ENCODE peak calls at places on chromosome 12, in nine cellular contexts. R is aorta, Q is left lung, E is psoas muscle, U is AG04450, I is DND-41, M is transverse colon, G is brain microvascular endothelial cell, D is A549. Z is an unnamed sample.
A peak's percentile ranks its signal among the peaks of the same experiment; 100 is the strongest.

GRCh38 chr12:116610971-116611541 is 51.9 kb downstream of the MAP1LC3B2 start:
- DNase-seq in R (peak; percentile 62), Q (no peak), E (no peak), U (no peak), I (no peak), M (no peak), G (no peak), D (no peak), Z (no peak)

GRCh38 chr12:117857632-117858274 is 111.0 kb downstream of the KSR2 start:
- DNase-seq in R (no peak), Q (no peak), E (no peak), U (no peak), I (peak; percentile 64), M (peak; percentile 45), G (peak; percentile 40), D (peak; percentile 70), Z (peak; percentile 41)

GRCh38 chr12:115135800-115136211 is 451.8 kb upstream of the TBX3 start:
- DNase-seq in R (no peak), Q (peak; percentile 32), E (peak; percentile 57), U (peak; percentile 11), I (no peak), M (peak; percentile 23), G (peak; percentile 25), D (no peak), Z (no peak)

GRCh38 chr12:122457627-122458026 is 35.2 kb upstream of the CLIP1 start:
- DNase-seq in R (peak; percentile 34), Q (no peak), E (no peak), U (no peak), I (no peak), M (no peak), G (no peak), D (no peak), Z (no peak)

GRCh38 chr12:121673013-121673441 is 3.6 kb upstream of the MORN3 start:
- DNase-seq in R (no peak), Q (no peak), E (no peak), U (no peak), I (no peak), M (peak; percentile 51), G (no peak), D (no peak), Z (peak; percentile 29)

GRCh38 chr12:5254703-5255102 is 177.2 kb upstream of the NTF3 start:
- DNase-seq in R (no peak), Q (no peak), E (no peak), U (no peak), I (no peak), M (no peak), G (no peak), D (no peak), Z (no peak)

GRCh38 chr12:20627001-20627588 is 68.0 kb upstream of the SLCO1C1 start:
- DNase-seq in R (no peak), Q (no peak), E (no peak), U (no peak), I (no peak), M (peak; percentile 24), G (no peak), D (no peak), Z (no peak)

GRCh38 chr12:81998761-81999378 is 239.7 kb upstream of the PPFIA2 start:
- DNase-seq in R (no peak), Q (no peak), E (no peak), U (no peak), I (no peak), M (no peak), G (peak; percentile 65), D (no peak), Z (peak; percentile 6)

GRCh38 chr12:93757792-93758694 is 80.9 kb downstream of the CRADD start:
- DNase-seq in R (no peak), Q (no peak), E (no peak), U (no peak), I (no peak), M (no peak), G (no peak), D (no peak), Z (no peak)

GRCh38 chr12:67069451-67070306 is 199.5 kb upstream of the CAND1 start:
- DNase-seq in R (peak; percentile 73), Q (no peak), E (peak; percentile 48), U (no peak), I (peak; percentile 64), M (peak; percentile 35), G (no peak), D (peak; percentile 24), Z (no peak)

GRCh38 chr12:109890620-109891019 is 9.5 kb upstream of the TCHP start:
- DNase-seq in R (no peak), Q (no peak), E (no peak), U (no peak), I (no peak), M (no peak), G (no peak), D (no peak), Z (no peak)

GRCh38 chr12:14828896-14829295 is 14.4 kb downstream of the ART4 start:
- DNase-seq in R (no peak), Q (no peak), E (no peak), U (no peak), I (no peak), M (no peak), G (peak; percentile 42), D (no peak), Z (peak; percentile 45)

GRCh38 chr12:46442723-46443122 is 70.2 kb upstream of the SLC38A2 start:
- DNase-seq in R (no peak), Q (no peak), E (no peak), U (no peak), I (no peak), M (no peak), G (no peak), D (no peak), Z (peak; percentile 36)

GRCh38 chr12:10363665-10363921 is 26.2 kb downstream of the KLRK1 start:
- DNase-seq in R (no peak), Q (no peak), E (no peak), U (no peak), I (no peak), M (no peak), G (no peak), D (no peak), Z (no peak)

GRCh38 chr12:106341086-106341879 is 16.3 kb upstream of the POLR3B start:
- DNase-seq in R (no peak), Q (no peak), E (no peak), U (no peak), I (no peak), M (no peak), G (no peak), D (no peak), Z (no peak)
- H3K27ac ChIP-seq in R (peak overlapping the region; percentile 28), Q (peak overlapping the region; percentile 79), E (peak overlapping the region; percentile 76), U (no peak overlapping the region), I (no peak overlapping the region), M (no peak overlapping the region), G (no peak overlapping the region), D (no peak overlapping the region), Z (peak overlapping the region; percentile 45)

DNA sequence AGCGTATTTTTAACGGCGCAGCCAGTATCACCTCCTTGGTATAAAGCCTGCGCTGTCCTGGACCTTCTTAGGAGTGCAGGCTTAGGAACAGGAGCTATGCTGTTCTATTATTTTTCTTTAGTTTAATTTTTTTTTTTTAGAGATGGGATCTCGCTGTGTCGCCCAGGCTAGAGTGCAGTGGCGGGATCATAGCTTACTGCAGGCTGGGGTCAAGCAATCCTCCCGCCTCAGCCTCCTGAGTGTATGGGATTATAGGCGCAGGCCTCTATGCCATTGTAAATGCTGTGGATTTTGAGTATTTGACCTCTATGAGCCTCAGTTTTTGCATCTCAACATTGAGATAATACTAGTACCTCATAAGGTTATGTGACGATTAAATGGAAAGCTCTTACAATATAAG is 4.1 kb downstream of the OR10AD1 start:
- DNase-seq in R (no peak), Q (no peak), E (no peak), U (no peak), I (no peak), M (no peak), G (no peak), D (no peak), Z (no peak)
- H3K27ac ChIP-seq in R (peak overlapping the region; percentile 98), Q (peak overlapping the region; percentile 95), E (peak overlapping the region; percentile 96), U (no peak overlapping the region), I (no peak overlapping the region), M (peak overlapping the region; percentile 95), G (no peak overlapping the region), D (peak overlapping the region; percentile 93), Z (peak overlapping the region; percentile 83)

DNA sequence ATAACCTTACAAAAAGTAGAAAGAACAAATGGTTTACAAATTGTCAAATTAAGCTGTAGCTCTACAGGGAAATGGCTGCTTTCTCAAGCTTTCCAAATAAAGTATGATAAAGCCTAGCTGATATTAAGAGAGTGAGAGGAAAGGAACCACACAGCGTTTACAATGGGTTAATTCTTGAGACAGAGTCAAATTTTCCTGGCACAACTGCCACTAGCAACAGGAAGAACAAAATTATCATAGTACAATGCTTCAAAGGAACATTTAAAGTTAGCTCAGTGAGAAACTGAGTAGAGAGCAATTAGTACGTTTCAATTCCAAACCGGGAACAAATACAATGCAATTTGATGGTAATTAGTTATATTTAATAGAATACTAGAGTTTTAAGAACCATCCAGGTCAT is 116.0 kb downstream of the PPP1R12A start:
- DNase-seq in R (no peak), Q (no peak), E (no peak), U (no peak), I (no peak), M (no peak), G (no peak), D (no peak), Z (no peak)
- H3K27ac ChIP-seq in R (no peak overlapping the region), Q (peak overlapping the region; percentile 71), E (no peak overlapping the region), U (no peak overlapping the region), I (no peak overlapping the region), M (peak overlapping the region; percentile 15), G (no peak overlapping the region), D (no peak overlapping the region), Z (no peak overlapping the region)

GRCh38 chr12:91985002-91985767 is 160.5 kb downstream of the BTG1 start:
- DNase-seq in R (no peak), Q (no peak), E (no peak), U (peak; percentile 43), I (no peak), M (no peak), G (peak; percentile 49), D (no peak), Z (no peak)
- H3K27ac ChIP-seq in R (no peak overlapping the region), Q (no peak overlapping the region), E (no peak overlapping the region), U (peak overlapping the region; percentile 25), I (no peak overlapping the region), M (no peak overlapping the region), G (peak overlapping the region; percentile 11), D (peak overlapping the region; percentile 44), Z (no peak overlapping the region)

GRCh38 chr12:50042693-50043092 is 14.7 kb upstream of the ASIC1 start:
- DNase-seq in R (no peak), Q (no peak), E (no peak), U (no peak), I (no peak), M (no peak), G (no peak), D (no peak), Z (no peak)

GRCh38 chr12:50041962-50042361 is 15.4 kb upstream of the ASIC1 start:
- DNase-seq in R (no peak), Q (no peak), E (no peak), U (no peak), I (no peak), M (no peak), G (no peak), D (no peak), Z (no peak)

GRCh38 chr12:50040657-50041056 is 15.4 kb upstream of the RACGAP1 start:
- DNase-seq in R (no peak), Q (no peak), E (no peak), U (no peak), I (no peak), M (no peak), G (no peak), D (no peak), Z (no peak)

GRCh38 chr12:50041461-50041860 is 15.9 kb upstream of the ASIC1 start:
- DNase-seq in R (no peak), Q (no peak), E (no peak), U (no peak), I (no peak), M (no peak), G (no peak), D (no peak), Z (no peak)

GRCh38 chr12:50039151-50039835 is 14.0 kb upstream of the RACGAP1 start:
- DNase-seq in R (peak; percentile 96), Q (peak; percentile 79), E (peak; percentile 91), U (peak; percentile 62), I (peak; percentile 86), M (peak; percentile 86), G (peak; percentile 74), D (peak; percentile 76), Z (peak; percentile 64)
- H3K27ac ChIP-seq in R (no peak overlapping the region), Q (no peak overlapping the region), E (no peak overlapping the region), U (no peak overlapping the region), I (no peak overlapping the region), M (no peak overlapping the region), G (no peak overlapping the region), D (peak overlapping the region; percentile 49), Z (peak overlapping the region; percentile 70)

Z was measured in RWPE1.